ENCODE peak calls at places on chromosome 10, in seven cellular contexts. C is activated CD8-positive, alpha-beta T cell treated with anti-CD3 and anti-CD28 coated beads, Interleukin-2, amount 10 ng/mL, durations not matched to agents 7 days and 5 days; O is activated T-helper 2 cell treated with anti-CD3 and anti-CD28 coated beads, Interferon-gamma antibody, Interleukin-2, Interleukin-4, amounts not matched to agents 10 μg/mL and 5 μg/mL and 100 μg/mL, durations not matched to agents 14 hours and 24 hours and 36 hours; U is NCI-H1417; S is kidney epithelial cell; D is KBM-7; T is ureter. G is an unnamed sample.

GRCh38 chr10:88652621-88653020 is 11.6 kb upstream of the LIPF start:
- DNase-seq in U (no peak), S (no peak), O (no peak), D (no peak), C (no peak), T (no peak), G (no peak)

GRCh38 chr10:84026821-84027257 is 112.5 kb upstream of the GHITM start:
- DNase-seq in O (no peak), T (no peak), C (peak), U (peak), S (no peak), D (peak), G (no peak)

GRCh38 chr10:74900297-74900696 is 73.9 kb downstream of the KAT6B start:
- DNase-seq in O (peak), U (no peak), S (no peak), D (no peak), C (peak), T (no peak), G (no peak)

GRCh38 chr10:24344279-24344678 is 135.3 kb downstream of the KIAA1217 start:
- DNase-seq in T (no peak), S (peak), O (no peak), C (no peak), D (peak), U (no peak), G (peak)

GRCh38 chr10:73968101-73968515 is 29.8 kb upstream of the VCL start:
- DNase-seq in S (peak), D (no peak), T (no peak), U (no peak), C (no peak), O (no peak), G (no peak)

GRCh38 chr10:21057436-21057835 is 160.3 kb upstream of the NEBL start:
- DNase-seq in S (no peak), D (no peak), O (no peak), C (no peak), U (no peak), T (no peak), G (no peak)

GRCh38 chr10:99730026-99730425 is 1.9 kb downstream of the COX15 start:
- DNase-seq in U (no peak), C (no peak), D (no peak), O (no peak), S (peak), T (no peak), G (no peak)

GRCh38 chr10:6406220-6407033 is 173.6 kb downstream of the PRKCQ start:
- DNase-seq in U (peak), C (peak), O (no peak), S (no peak), D (peak), T (no peak), G (peak)

GRCh38 chr10:131731780-131732630 is 168.8 kb upstream of the PPP2R2D start:
- DNase-seq in U (no peak), T (no peak), C (no peak), S (no peak), D (no peak), O (no peak), G (no peak)

GRCh38 chr10:119742988-119743646 is 17.3 kb downstream of the INPP5F start:
- DNase-seq in D (no peak), C (no peak), S (no peak), U (no peak), O (no peak), T (no peak), G (no peak)

GRCh38 chr10:89147256-89147655 is 59.9 kb downstream of the CH25H start:
- DNase-seq in T (no peak), S (no peak), D (no peak), O (no peak), C (no peak), U (no peak), G (no peak)

GRCh38 chr10:83078160-83078559 is 1061.1 kb upstream of the GHITM start:
- DNase-seq in U (no peak), T (no peak), C (no peak), O (no peak), D (no peak), S (no peak), G (no peak)

GRCh38 chr10:88786032-88786770 is 16.3 kb upstream of the LIPM start:
- DNase-seq in C (no peak), D (no peak), U (no peak), S (no peak), T (no peak), O (no peak), G (peak)

G was measured in T47D.